ENCODE peak calls at places on chromosomes 16 and 17, in eight cellular contexts. C is sigmoid colon, J is breast epithelium, X is GM12878, A is HepG2, E is stomach, P is endothelial cell of umbilical vein, U is prostate gland. S is an unnamed sample.

GRCh38 chr16:85986931-85987749 is 88.2 kb downstream of the IRF8 start:
- DNase-seq in C (peak), J (no peak), X (no peak), A (peak), E (no peak), P (no peak), U (no peak), S (peak)

GRCh38 chr16:84013787-84014569 is 28.6 kb downstream of the SLC38A8 start:
- DNase-seq in C (no peak), J (no peak), X (peak), A (peak), E (peak), P (peak), U (peak), S (peak)

GRCh38 chr17:3796110-3796821 is 4.7 kb downstream of the ITGAE start:
- DNase-seq in C (no peak), J (no peak), X (peak), A (no peak), E (peak), P (no peak), U (no peak), S (peak)

GRCh38 chr16:86033016-86033474 is 134.1 kb downstream of the IRF8 start:
- DNase-seq in C (peak), J (peak), X (no peak), A (no peak), E (no peak), P (no peak), U (no peak), S (no peak)

GRCh38 chr17:13346592-13346991 is 255.1 kb downstream of the HS3ST3A1 start:
- DNase-seq in C (no peak), J (no peak), X (no peak), A (no peak), E (no peak), P (no peak), U (no peak), S (no peak)

GRCh38 chr16:88815901-88816589 is 4.3 kb upstream of the APRT start:
- DNase-seq in C (no peak), J (no peak), X (no peak), A (peak), E (peak), P (peak), U (no peak), S (peak)

GRCh38 chr17:67365762-67366192 is 600 bp downstream of the PSMD12 start:
- DNase-seq in C (no peak), J (no peak), X (no peak), A (peak), E (no peak), P (peak), U (no peak), S (no peak)

GRCh38 chr17:30000755-30001257 is 59.4 kb downstream of the EFCAB5 start:
- DNase-seq in C (no peak), J (no peak), X (no peak), A (no peak), E (no peak), P (no peak), U (no peak), S (no peak)

GRCh38 chr16:66888647-66889615 is 8.6 kb downstream of the PDP2 start:
- DNase-seq in C (no peak), J (no peak), X (no peak), A (no peak), E (no peak), P (no peak), U (no peak), S (no peak)

GRCh38 chr16:72990003-72990521 is 57.9 kb downstream of the ZFHX3 start:
- DNase-seq in C (peak), J (no peak), X (no peak), A (no peak), E (peak), P (peak), U (peak), S (no peak)

GRCh38 chr16:63442246-63442645 is 1406.0 kb upstream of the CDH8 start:
- DNase-seq in C (no peak), J (no peak), X (no peak), A (no peak), E (no peak), P (no peak), U (no peak), S (no peak)

GRCh38 chr17:36443777-36444176 is 42.7 kb upstream of the ZNHIT3 start:
- DNase-seq in C (no peak), J (no peak), X (no peak), A (no peak), E (no peak), P (no peak), U (no peak), S (no peak)

GRCh38 chr17:77454560-77455095 is 313.9 kb downstream of the SEC14L1 start:
- DNase-seq in C (no peak), J (no peak), X (no peak), A (peak), E (no peak), P (no peak), U (no peak), S (no peak)
- TF ChIP-seq POLR2AphosphoS5 in C (no peak), J (no peak), X (no peak), A (no peak), E (no peak), P (no peak), U (no peak), S (no peak)

DNA sequence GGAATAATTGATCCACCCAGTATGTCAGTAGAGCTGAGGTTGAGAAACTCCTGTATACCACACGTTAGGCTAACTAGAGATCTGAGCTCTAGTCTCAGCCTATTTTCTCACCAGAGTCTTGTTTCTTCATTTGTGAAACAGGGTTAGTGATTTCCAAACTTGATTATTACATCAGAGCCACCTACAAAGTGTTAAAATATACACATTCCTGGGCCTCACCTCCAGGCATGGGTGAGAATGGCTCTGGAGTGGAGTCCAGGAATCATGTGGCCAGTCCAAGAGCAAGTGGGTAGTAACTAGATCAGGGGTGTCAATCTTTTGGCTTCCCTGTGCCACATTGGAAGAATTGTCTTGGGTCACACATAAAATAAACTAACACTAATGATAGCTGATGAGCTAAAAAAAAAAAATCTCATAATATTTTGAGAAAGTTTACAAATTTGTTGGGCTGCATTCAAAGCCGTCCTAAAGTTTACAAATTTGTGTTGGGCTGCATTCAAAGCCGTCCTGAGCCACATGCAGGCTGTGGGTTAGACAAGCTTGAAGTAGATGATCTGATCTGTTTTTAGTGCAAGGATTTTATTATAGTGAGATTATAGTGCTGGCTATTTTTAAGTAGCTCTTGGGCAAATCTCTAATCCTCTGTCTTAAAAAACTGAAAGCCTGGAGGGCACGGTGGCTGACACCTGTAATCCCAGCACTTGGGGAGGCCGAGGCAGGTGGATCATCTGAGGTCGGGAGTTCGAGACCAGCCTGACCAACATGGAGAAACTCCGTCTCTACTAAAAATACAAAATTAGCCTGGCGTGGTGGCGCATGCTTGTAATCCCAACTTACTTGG is 20.4 kb downstream of the PRCD start:
- DNase-seq in C (no peak), J (no peak), X (no peak), A (no peak), E (no peak), P (no peak), U (no peak), S (no peak)
- TF ChIP-seq POLR2A in C (no peak), J (no peak), X (no peak), A (peak), E (no peak), P (no peak), U (no peak), S (no peak)

GRCh38 chr17:64387145-64387473 is 3.6 kb downstream of the PECAM1 start:
- DNase-seq in C (no peak), J (no peak), X (no peak), A (no peak), E (no peak), P (no peak), U (no peak), S (no peak)

GRCh38 chr17:64384253-64385186 is 6.1 kb downstream of the PECAM1 start:
- DNase-seq in C (no peak), J (no peak), X (no peak), A (peak), E (peak), P (peak), U (no peak), S (no peak)

GRCh38 chr17:64386412-64387144 is 4.1 kb downstream of the PECAM1 start:
- DNase-seq in C (no peak), J (no peak), X (no peak), A (peak), E (no peak), P (peak), U (no peak), S (no peak)

GRCh38 chr17:64387545-64388171 is 3.0 kb downstream of the PECAM1 start:
- DNase-seq in C (peak), J (no peak), X (no peak), A (no peak), E (no peak), P (peak), U (no peak), S (no peak)

DNA sequence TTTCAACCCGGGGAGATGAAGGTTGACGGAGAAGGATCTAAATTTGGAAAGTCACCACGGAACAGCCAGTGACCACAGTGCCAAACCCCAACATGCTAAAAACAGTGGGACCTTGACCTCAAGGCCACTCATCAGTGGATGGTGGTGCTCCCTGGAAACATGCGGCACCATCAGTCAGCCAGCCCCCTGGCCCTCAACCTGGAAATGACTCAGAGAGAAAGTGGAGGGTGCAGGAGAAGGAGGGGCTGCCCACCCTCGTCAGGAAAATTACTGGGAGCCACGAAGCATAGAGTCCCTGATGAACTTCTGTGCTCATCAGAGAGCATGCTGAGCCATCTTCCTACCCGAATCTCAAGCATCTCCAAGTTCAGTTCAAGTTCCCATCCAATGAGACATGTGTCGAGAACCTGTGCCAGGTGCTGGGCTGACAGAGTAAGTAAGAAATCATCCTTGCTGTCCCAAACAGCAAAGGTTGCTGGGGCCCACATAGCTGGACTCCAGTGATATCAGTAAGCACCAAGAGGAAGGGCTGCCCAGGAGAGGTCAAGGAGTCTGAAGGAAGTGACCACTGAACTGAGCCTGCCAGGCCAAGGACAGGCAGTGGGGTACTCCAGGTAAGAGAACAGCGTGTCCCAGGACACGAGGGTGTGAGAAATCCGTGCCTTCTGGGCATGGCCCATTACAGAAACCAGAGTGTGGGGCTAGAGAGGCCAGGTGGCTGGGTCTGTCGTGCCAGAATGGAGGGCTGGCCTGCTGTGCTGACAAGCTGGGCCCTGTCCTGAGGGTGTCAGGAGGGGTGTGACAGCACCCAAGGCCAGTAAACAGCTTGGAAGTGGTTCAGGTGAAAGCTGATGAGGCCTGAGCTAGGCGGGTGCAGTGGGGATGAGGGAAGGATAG is 5.2 kb downstream of the PECAM1 start:
- DNase-seq in C (peak), J (no peak), X (peak), A (peak), E (no peak), P (peak), U (no peak), S (no peak)
- TF ChIP-seq POLR2AphosphoS5 in C (peak), J (peak), X (no peak), A (peak), E (peak), P (peak), U (peak), S (no peak)

GRCh38 chr16:9481749-9482148 is 390.3 kb downstream of the HAPSTR1 start:
- DNase-seq in C (no peak), J (no peak), X (no peak), A (no peak), E (no peak), P (no peak), U (no peak), S (no peak)

GRCh38 chr16:9489823-9490467 is 398.5 kb downstream of the HAPSTR1 start:
- DNase-seq in C (peak), J (no peak), X (no peak), A (no peak), E (no peak), P (no peak), U (peak), S (no peak)

GRCh38 chr16:9484436-9484835 is 393.0 kb downstream of the HAPSTR1 start:
- DNase-seq in C (no peak), J (no peak), X (no peak), A (no peak), E (no peak), P (no peak), U (no peak), S (no peak)

GRCh38 chr16:9480503-9480902 is 389.1 kb downstream of the HAPSTR1 start:
- DNase-seq in C (no peak), J (no peak), X (no peak), A (no peak), E (no peak), P (no peak), U (no peak), S (no peak)

DNA sequence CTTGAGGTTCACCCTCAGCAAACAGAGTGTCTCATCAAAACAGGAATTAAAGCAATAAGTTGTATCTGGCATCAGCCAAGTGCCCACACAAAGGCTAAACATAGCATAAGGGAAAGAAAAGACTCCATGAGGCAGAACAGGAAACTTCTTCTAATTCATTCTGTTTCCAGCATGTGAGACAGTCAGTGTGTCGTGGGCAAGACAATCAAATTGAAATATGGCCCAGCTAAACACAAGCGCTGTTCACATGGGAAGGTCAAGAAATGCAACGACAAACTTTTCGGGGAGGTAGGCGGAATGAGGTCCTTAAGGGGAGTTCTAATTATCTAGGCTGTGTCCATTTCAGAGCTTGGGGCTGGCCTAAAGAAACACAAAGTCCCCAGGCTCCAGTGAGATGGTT is 393.5 kb downstream of the HAPSTR1 start:
- DNase-seq in C (no peak), J (no peak), X (no peak), A (no peak), E (no peak), P (no peak), U (no peak), S (no peak)
- TF ChIP-seq POLR2A in C (no peak), J (no peak), X (no peak), A (no peak), E (no peak), P (no peak), U (no peak), S (no peak)

GRCh38 chr17:41638194-41638593 is 13.8 kb upstream of the KRT17 start:
- DNase-seq in C (no peak), J (no peak), X (no peak), A (no peak), E (no peak), P (no peak), U (no peak), S (no peak)
- TF ChIP-seq POLR2AphosphoS5 in C (no peak), J (no peak), X (no peak), A (no peak), E (no peak), P (no peak), U (no peak), S (no peak)

GRCh38 chr17:7626956-7627249 is 718 bp downstream of the SAT2 start:
- DNase-seq in C (no peak), J (no peak), X (no peak), A (no peak), E (no peak), P (no peak), U (no peak), S (no peak)
- TF ChIP-seq POLR2A in C (no peak), J (no peak), X (no peak), A (no peak), E (no peak), P (no peak), U (no peak), S (no peak)